ENCODE peak calls at places on chromosomes 7 and 10, in eight cellular contexts. E is mammary epithelial cell, L is activated T-helper 1 cell treated with Interleukin-2 at 50 U/mL for 16 hours, F is H4, R is NCI-H748 treated with DMSO at 0.1 percent for 48 hours, P is activated T-cell treated with anti-CD3 and anti-CD28 coated beads for 1 hour, I is PC-3, B is posterior cingulate gyrus. T is an unnamed sample.
A peak's percentile ranks its signal among the peaks of the same experiment; 100 is the strongest.

GRCh38 chr7:25820432-25821040 is 331.5 kb upstream of the NFE2L3 start:
- DNase-seq in E (no peak), I (peak; percentile 42), R (no peak), L (no peak), F (no peak), P (no peak), B (no peak), T (no peak)

GRCh38 chr7:5492249-5493020 is 68.8 kb upstream of the TNRC18 start:
- DNase-seq in R (no peak), L (no peak), B (no peak), E (no peak), P (no peak), I (no peak), F (peak; percentile 30), T (no peak)

GRCh38 chr7:150401861-150402631 is 22.9 kb downstream of the ZNF775 start:
- DNase-seq in I (no peak), E (no peak), B (no peak), R (no peak), F (no peak), P (no peak), L (no peak), T (no peak)

GRCh38 chr7:1087952-1088920 is at the start of gene GPER1:
- DNase-seq in B (no peak), E (no peak), L (no peak), F (peak; percentile 81), R (no peak), P (no peak), I (peak; percentile 67), T (no peak)

GRCh38 chr7:106126170-106126938 is 14.2 kb upstream of the SYPL1 start:
- DNase-seq in B (no peak), I (peak; percentile 97), L (no peak), F (peak; percentile 34), P (peak; percentile 30), R (no peak), E (peak; percentile 75), T (peak; percentile 35)

GRCh38 chr7:54615545-54615944 is 73.4 kb downstream of the VSTM2A start:
- DNase-seq in P (no peak), B (no peak), E (peak; percentile 89), R (no peak), F (no peak), L (no peak), I (peak; percentile 15), T (no peak)

GRCh38 chr10:24457661-24458318 is 248.9 kb downstream of the KIAA1217 start:
- DNase-seq in L (no peak), B (no peak), P (no peak), R (no peak), F (peak; percentile 59), E (peak; percentile 86), I (peak; percentile 86), T (no peak)

GRCh38 chr10:89120931-89121907 is 85.9 kb downstream of the CH25H start:
- DNase-seq in B (no peak), E (no peak), P (no peak), F (no peak), R (no peak), I (no peak), L (no peak), T (no peak)

GRCh38 chr7:157926107-157926506 is 589.3 kb downstream of the DNAJB6 start:
- DNase-seq in P (no peak), E (no peak), B (no peak), L (no peak), R (no peak), I (no peak), F (no peak), T (no peak)

GRCh38 chr7:84182301-84182700 is 12.3 kb downstream of the SEMA3A start:
- DNase-seq in E (no peak), L (no peak), R (no peak), P (no peak), B (no peak), I (no peak), F (no peak), T (no peak)

GRCh38 chr10:62818426-62819011 is 2.4 kb upstream of the EGR2 start:
- DNase-seq in E (peak; percentile 22), F (no peak), L (no peak), R (no peak), B (peak; percentile 32), I (peak; percentile 78), P (peak; percentile 42), T (no peak)

GRCh38 chr7:81600608-81601007 is 169.2 kb downstream of the HGF start:
- DNase-seq in B (no peak), R (no peak), L (no peak), I (peak; percentile 23), E (peak; percentile 46), P (no peak), F (peak; percentile 55), T (no peak)

GRCh38 chr7:16900212-16900768 is 18.5 kb upstream of the AGR3 start:
- DNase-seq in B (no peak), F (no peak), E (peak; percentile 44), P (no peak), L (no peak), R (no peak), I (no peak), T (no peak)

GRCh38 chr10:24963646-24964045 is 11.2 kb upstream of the PRTFDC1 start:
- DNase-seq in I (no peak), F (no peak), R (no peak), B (no peak), P (no peak), L (no peak), E (no peak), T (no peak)

GRCh38 chr10:31011660-31012022 is 20.0 kb downstream of the ZNF438 start:
- DNase-seq in R (no peak), P (no peak), F (no peak), I (no peak), B (no peak), L (no peak), E (no peak), T (no peak)

GRCh38 chr7:131105294-131105802 is 222.3 kb upstream of the MKLN1 start:
- DNase-seq in I (peak; percentile 9), P (peak; percentile 21), E (no peak), L (no peak), B (no peak), F (peak; percentile 17), R (peak; percentile 30), T (peak; percentile 67)

GRCh38 chr7:116180302-116180701 is 30.0 kb upstream of the TES start:
- DNase-seq in R (peak; percentile 41), I (peak; percentile 73), E (peak; percentile 52), P (no peak), L (no peak), F (peak; percentile 64), B (no peak), T (no peak)

GRCh38 chr10:94018107-94018506 is 24.4 kb downstream of the PLCE1 start:
- DNase-seq in R (no peak), I (no peak), B (no peak), E (no peak), F (no peak), P (no peak), L (no peak), T (no peak)

GRCh38 chr7:114715907-114716306 is 206.0 kb upstream of the MDFIC start:
- DNase-seq in R (no peak), L (no peak), F (no peak), I (peak; percentile 32), E (peak; percentile 16), B (no peak), P (no peak), T (no peak)

GRCh38 chr7:2564970-2565546 is 6.3 kb downstream of the IQCE start:
- DNase-seq in B (no peak), P (no peak), L (no peak), E (no peak), I (no peak), F (peak; percentile 17), R (no peak), T (no peak)

T was measured in trophoblast cell.